ENCODE peak calls at places on chromosomes 4 and X, in four cellular contexts. One of them, this sample, is unnamed.

GRCh38 chrX:42804524-42804923 is 26.6 kb upstream of the PPP1R2C start:
- DNase-seq in CD8-positive, alpha-beta memory T cell: no peak
- DNase-seq in CD4-positive, alpha-beta memory T cell: no peak
- DNase-seq in mesenchymal stem cell: no peak
- DNase-seq in this sample: no peak

GRCh38 chr4:36064147-36064546 is 180.2 kb downstream of the ARAP2 start:
- DNase-seq in CD8-positive, alpha-beta memory T cell: no peak
- DNase-seq in CD4-positive, alpha-beta memory T cell: no peak
- DNase-seq in mesenchymal stem cell: no peak
- DNase-seq in this sample: no peak

GRCh38 chrX:12330841-12331240 is 192.6 kb downstream of the FRMPD4 start:
- DNase-seq in CD8-positive, alpha-beta memory T cell: no peak
- DNase-seq in CD4-positive, alpha-beta memory T cell: no peak
- DNase-seq in mesenchymal stem cell: no peak
- DNase-seq in this sample: no peak

GRCh38 chr4:139030614-139031235 is 15.1 kb downstream of the NOCT start:
- DNase-seq in CD8-positive, alpha-beta memory T cell: peak; percentile 81
- DNase-seq in CD4-positive, alpha-beta memory T cell: peak; percentile 75
- DNase-seq in mesenchymal stem cell: peak; percentile 84
- DNase-seq in this sample: peak; percentile 62

GRCh38 chr4:151173751-151174325 is 74.4 kb downstream of the RPS3A start:
- DNase-seq in CD8-positive, alpha-beta memory T cell: no peak
- DNase-seq in CD4-positive, alpha-beta memory T cell: no peak
- DNase-seq in mesenchymal stem cell: peak; percentile 40
- DNase-seq in this sample: no peak

GRCh38 chr4:118337954-118338353 is 14.8 kb downstream of the PRSS12 start:
- DNase-seq in CD8-positive, alpha-beta memory T cell: no peak
- DNase-seq in CD4-positive, alpha-beta memory T cell: no peak
- DNase-seq in mesenchymal stem cell: no peak
- DNase-seq in this sample: no peak

GRCh38 chr4:139523076-139523475 is 32.9 kb downstream of the SETD7 start:
- DNase-seq in CD8-positive, alpha-beta memory T cell: no peak
- DNase-seq in CD4-positive, alpha-beta memory T cell: no peak
- DNase-seq in mesenchymal stem cell: no peak
- DNase-seq in this sample: no peak

GRCh38 chrX:16112428-16112827 is 10.9 kb upstream of the GRPR start:
- DNase-seq in CD8-positive, alpha-beta memory T cell: no peak
- DNase-seq in CD4-positive, alpha-beta memory T cell: no peak
- DNase-seq in mesenchymal stem cell: peak; percentile 0
- DNase-seq in this sample: no peak

GRCh38 chr4:88720749-88721428 is 23.3 kb upstream of the NAP1L5 start:
- DNase-seq in CD8-positive, alpha-beta memory T cell: no peak
- DNase-seq in CD4-positive, alpha-beta memory T cell: no peak
- DNase-seq in mesenchymal stem cell: no peak
- DNase-seq in this sample: no peak

GRCh38 chr4:79237836-79238235 is 88.0 kb downstream of the NAA11 start:
- DNase-seq in CD8-positive, alpha-beta memory T cell: no peak
- DNase-seq in CD4-positive, alpha-beta memory T cell: no peak
- DNase-seq in mesenchymal stem cell: no peak
- DNase-seq in this sample: no peak

GRCh38 chrX:56797966-56798711 is 69.1 kb downstream of the NBDY start:
- DNase-seq in CD8-positive, alpha-beta memory T cell: no peak
- DNase-seq in CD4-positive, alpha-beta memory T cell: no peak
- DNase-seq in mesenchymal stem cell: no peak
- DNase-seq in this sample: no peak

GRCh38 chrX:154374361-154375155 is at the start of gene FLNA:
- DNase-seq in CD8-positive, alpha-beta memory T cell: no peak
- DNase-seq in CD4-positive, alpha-beta memory T cell: no peak
- DNase-seq in mesenchymal stem cell: peak; percentile 14
- DNase-seq in this sample: no peak

GRCh38 chrX:148609766-148610698 is 109.6 kb downstream of the AFF2 start:
- DNase-seq in CD8-positive, alpha-beta memory T cell: no peak
- DNase-seq in CD4-positive, alpha-beta memory T cell: no peak
- DNase-seq in mesenchymal stem cell: no peak
- DNase-seq in this sample: no peak

GRCh38 chrX:41335590-41336331 is 1.8 kb downstream of the DDX3X start:
- DNase-seq in CD8-positive, alpha-beta memory T cell: no peak
- DNase-seq in CD4-positive, alpha-beta memory T cell: no peak
- DNase-seq in mesenchymal stem cell: no peak
- DNase-seq in this sample: peak; percentile 27

GRCh38 chrX:69523314-69523713 is 19.2 kb downstream of the NALF2 start:
- DNase-seq in CD8-positive, alpha-beta memory T cell: no peak
- DNase-seq in CD4-positive, alpha-beta memory T cell: no peak
- DNase-seq in mesenchymal stem cell: no peak
- DNase-seq in this sample: no peak

GRCh38 chr4:84159767-84160166 is 339.3 kb downstream of the NKX6-1 start:
- DNase-seq in CD8-positive, alpha-beta memory T cell: no peak
- DNase-seq in CD4-positive, alpha-beta memory T cell: no peak
- DNase-seq in mesenchymal stem cell: no peak
- DNase-seq in this sample: no peak

GRCh38 chrX:150688911-150689451 is 4.2 kb upstream of the MTMR1 start:
- DNase-seq in CD8-positive, alpha-beta memory T cell: no peak
- DNase-seq in CD4-positive, alpha-beta memory T cell: no peak
- DNase-seq in mesenchymal stem cell: peak; percentile 93
- DNase-seq in this sample: no peak

GRCh38 chr4:106194801-106195200 is 121.2 kb downstream of the TBCK start:
- DNase-seq in CD8-positive, alpha-beta memory T cell: no peak
- DNase-seq in CD4-positive, alpha-beta memory T cell: no peak
- DNase-seq in mesenchymal stem cell: peak; percentile 37
- DNase-seq in this sample: no peak

GRCh38 chrX:95903490-95903889 is 781.2 kb upstream of the DIAPH2 start:
- DNase-seq in CD8-positive, alpha-beta memory T cell: no peak
- DNase-seq in CD4-positive, alpha-beta memory T cell: no peak
- DNase-seq in mesenchymal stem cell: no peak
- DNase-seq in this sample: no peak

GRCh38 chr4:181261279-181261678 is 981.9 kb upstream of the TENM3 start:
- DNase-seq in CD8-positive, alpha-beta memory T cell: no peak
- DNase-seq in CD4-positive, alpha-beta memory T cell: no peak
- DNase-seq in mesenchymal stem cell: no peak
- DNase-seq in this sample: no peak

GRCh38 chrX:154717824-154718223 is 33.1 kb downstream of the GAB3 start:
- DNase-seq in CD8-positive, alpha-beta memory T cell: peak; percentile 55
- DNase-seq in CD4-positive, alpha-beta memory T cell: peak; percentile 33
- DNase-seq in mesenchymal stem cell: peak; percentile 92
- DNase-seq in this sample: peak; percentile 36

GRCh38 chr4:5638976-5639375 is 69.4 kb downstream of the EVC2 start:
- DNase-seq in CD8-positive, alpha-beta memory T cell: no peak
- DNase-seq in CD4-positive, alpha-beta memory T cell: no peak
- DNase-seq in mesenchymal stem cell: peak; percentile 63
- DNase-seq in this sample: no peak

GRCh38 chr4:87654487-87655044 is 4.5 kb downstream of the DMP1 start:
- DNase-seq in CD8-positive, alpha-beta memory T cell: no peak
- DNase-seq in CD4-positive, alpha-beta memory T cell: no peak
- DNase-seq in mesenchymal stem cell: no peak
- DNase-seq in this sample: no peak

GRCh38 chr4:6221851-6222760 is 21.8 kb upstream of the JAKMIP1 start:
- DNase-seq in CD8-positive, alpha-beta memory T cell: peak; percentile 57
- DNase-seq in CD4-positive, alpha-beta memory T cell: peak; percentile 11
- DNase-seq in mesenchymal stem cell: no peak
- DNase-seq in this sample: no peak

GRCh38 chr4:32569844-32570243 is 1849.7 kb downstream of the PCDH7 start:
- DNase-seq in CD8-positive, alpha-beta memory T cell: no peak
- DNase-seq in CD4-positive, alpha-beta memory T cell: no peak
- DNase-seq in mesenchymal stem cell: no peak
- DNase-seq in this sample: no peak

GRCh38 chr4:73844352-73844751 is 7.9 kb downstream of the CXCL6 start:
- DNase-seq in CD8-positive, alpha-beta memory T cell: no peak
- DNase-seq in CD4-positive, alpha-beta memory T cell: no peak
- DNase-seq in mesenchymal stem cell: no peak
- DNase-seq in this sample: no peak

GRCh38 chr4:101790521-101791188 is at the start of gene BANK1:
- DNase-seq in CD8-positive, alpha-beta memory T cell: peak; percentile 53
- DNase-seq in CD4-positive, alpha-beta memory T cell: peak; percentile 26
- DNase-seq in mesenchymal stem cell: peak; percentile 65
- DNase-seq in this sample: peak; percentile 15

GRCh38 chr4:42442601-42443000 is 45.3 kb downstream of the SHISA3 start:
- DNase-seq in CD8-positive, alpha-beta memory T cell: no peak
- DNase-seq in CD4-positive, alpha-beta memory T cell: no peak
- DNase-seq in mesenchymal stem cell: no peak
- DNase-seq in this sample: no peak

GRCh38 chr4:112130903-112131302 is 14.4 kb upstream of the FAM241A start:
- DNase-seq in CD8-positive, alpha-beta memory T cell: no peak
- DNase-seq in CD4-positive, alpha-beta memory T cell: no peak
- DNase-seq in mesenchymal stem cell: no peak
- DNase-seq in this sample: no peak

GRCh38 chrX:40299028-40299479 is 201.3 kb upstream of the BCOR start:
- DNase-seq in CD8-positive, alpha-beta memory T cell: no peak
- DNase-seq in CD4-positive, alpha-beta memory T cell: no peak
- DNase-seq in mesenchymal stem cell: peak; percentile 52
- DNase-seq in this sample: no peak

GRCh38 chr4:140103676-140104075 is 50.3 kb downstream of the MAML3 start:
- DNase-seq in CD8-positive, alpha-beta memory T cell: peak; percentile 54
- DNase-seq in CD4-positive, alpha-beta memory T cell: peak; percentile 32
- DNase-seq in mesenchymal stem cell: peak; percentile 22
- DNase-seq in this sample: no peak

GRCh38 chr4:174635732-174636131 is 113.4 kb upstream of the HPGD start:
- DNase-seq in CD8-positive, alpha-beta memory T cell: no peak
- DNase-seq in CD4-positive, alpha-beta memory T cell: no peak
- DNase-seq in mesenchymal stem cell: no peak
- DNase-seq in this sample: no peak

GRCh38 chr4:25770844-25771243 is 91.9 kb downstream of the SEL1L3 start:
- DNase-seq in CD8-positive, alpha-beta memory T cell: no peak
- DNase-seq in CD4-positive, alpha-beta memory T cell: no peak
- DNase-seq in mesenchymal stem cell: no peak
- DNase-seq in this sample: no peak

GRCh38 chr4:40183615-40184411 is 13.0 kb upstream of the RHOH start:
- DNase-seq in CD8-positive, alpha-beta memory T cell: no peak
- DNase-seq in CD4-positive, alpha-beta memory T cell: no peak
- DNase-seq in mesenchymal stem cell: no peak
- DNase-seq in this sample: no peak

GRCh38 chr4:6658204-6658585 is 17.7 kb downstream of the MRFAP1 start:
- DNase-seq in CD8-positive, alpha-beta memory T cell: no peak
- DNase-seq in CD4-positive, alpha-beta memory T cell: no peak
- DNase-seq in mesenchymal stem cell: no peak
- DNase-seq in this sample: no peak

GRCh38 chr4:185359767-185360446 is 35.8 kb downstream of the LRP2BP start:
- DNase-seq in CD8-positive, alpha-beta memory T cell: no peak
- DNase-seq in CD4-positive, alpha-beta memory T cell: no peak
- DNase-seq in mesenchymal stem cell: peak; percentile 67
- DNase-seq in this sample: no peak

GRCh38 chrX:47413179-47413594 is 42.8 kb downstream of the ZNF157 start:
- DNase-seq in CD8-positive, alpha-beta memory T cell: no peak
- DNase-seq in CD4-positive, alpha-beta memory T cell: no peak
- DNase-seq in mesenchymal stem cell: no peak
- DNase-seq in this sample: no peak
- H3K9me3 ChIP-seq in CD8-positive, alpha-beta memory T cell: peaks cover 11% of the 10 kb centered on the region
- H3K9me3 ChIP-seq in CD4-positive, alpha-beta memory T cell: peaks cover 14% of the 10 kb centered on the region
- H3K9me3 ChIP-seq in mesenchymal stem cell: peaks cover 78% of the 10 kb centered on the region
- H3K9me3 ChIP-seq in this sample: peaks cover 4% of the 10 kb centered on the region

GRCh38 chr4:70182517-70183167 is 12.9 kb upstream of the ODAM start:
- DNase-seq in CD8-positive, alpha-beta memory T cell: no peak
- DNase-seq in CD4-positive, alpha-beta memory T cell: no peak
- DNase-seq in mesenchymal stem cell: no peak
- DNase-seq in this sample: no peak

GRCh38 chr4:70183940-70184246 is 11.6 kb upstream of the ODAM start:
- DNase-seq in CD8-positive, alpha-beta memory T cell: no peak
- DNase-seq in CD4-positive, alpha-beta memory T cell: no peak
- DNase-seq in mesenchymal stem cell: no peak
- DNase-seq in this sample: no peak

GRCh38 chr4:70190579-70190978 is 4.9 kb upstream of the ODAM start:
- DNase-seq in CD8-positive, alpha-beta memory T cell: no peak
- DNase-seq in CD4-positive, alpha-beta memory T cell: no peak
- DNase-seq in mesenchymal stem cell: no peak
- DNase-seq in this sample: no peak

GRCh38 chr4:70183168-70183939 is 12.2 kb upstream of the ODAM start:
- DNase-seq in CD8-positive, alpha-beta memory T cell: no peak
- DNase-seq in CD4-positive, alpha-beta memory T cell: peak; percentile 18
- DNase-seq in mesenchymal stem cell: peak; percentile 54
- DNase-seq in this sample: no peak

GRCh38 chr4:70187216-70187615 is 8.3 kb upstream of the ODAM start:
- DNase-seq in CD8-positive, alpha-beta memory T cell: no peak
- DNase-seq in CD4-positive, alpha-beta memory T cell: no peak
- DNase-seq in mesenchymal stem cell: no peak
- DNase-seq in this sample: no peak
- H3K4me1 ChIP-seq in CD8-positive, alpha-beta memory T cell: no peaks in the 10 kb centered on the region
- H3K4me1 ChIP-seq in CD4-positive, alpha-beta memory T cell: no peaks in the 10 kb centered on the region
- H3K4me1 ChIP-seq in mesenchymal stem cell: no peaks in the 10 kb centered on the region
- H3K4me1 ChIP-seq in this sample: no peaks in the 10 kb centered on the region

DNA sequence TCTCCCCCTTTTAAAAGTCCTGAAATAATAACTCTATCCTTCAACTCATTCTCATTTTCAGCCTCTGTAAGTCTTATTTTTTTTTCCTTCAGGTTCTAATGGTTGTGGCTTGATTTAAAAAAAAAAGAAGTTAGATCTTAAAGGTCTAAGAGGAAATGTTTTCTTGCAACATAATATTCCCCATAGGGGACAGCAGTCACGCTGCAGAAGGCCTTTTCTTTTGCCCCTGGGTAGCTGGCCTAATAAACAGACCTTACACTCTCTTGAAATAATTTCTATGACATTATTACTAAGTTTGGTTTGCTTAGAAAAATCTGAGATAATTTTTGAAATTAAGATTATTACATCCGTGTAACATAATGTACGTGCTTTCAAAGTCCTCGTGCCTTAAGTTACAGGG is 564.1 kb upstream of the SPANXN1 start:
- DNase-seq in CD8-positive, alpha-beta memory T cell: no peak
- DNase-seq in CD4-positive, alpha-beta memory T cell: no peak
- DNase-seq in mesenchymal stem cell: no peak
- DNase-seq in this sample: no peak
- H3K9me3 ChIP-seq in CD8-positive, alpha-beta memory T cell: no peaks in the 10 kb centered on the region
- H3K9me3 ChIP-seq in CD4-positive, alpha-beta memory T cell: no peaks in the 10 kb centered on the region
- H3K9me3 ChIP-seq in mesenchymal stem cell: no peaks in the 10 kb centered on the region
- H3K9me3 ChIP-seq in this sample: no peaks in the 10 kb centered on the region

GRCh38 chr4:41413670-41414069 is 124.3 kb upstream of the LIMCH1 start:
- DNase-seq in CD8-positive, alpha-beta memory T cell: no peak
- DNase-seq in CD4-positive, alpha-beta memory T cell: no peak
- DNase-seq in mesenchymal stem cell: peak; percentile 86
- DNase-seq in this sample: no peak
- H3K4me1 ChIP-seq in CD8-positive, alpha-beta memory T cell: no peaks in the 10 kb centered on the region
- H3K4me1 ChIP-seq in CD4-positive, alpha-beta memory T cell: no peaks in the 10 kb centered on the region
- H3K4me1 ChIP-seq in mesenchymal stem cell: peaks cover 3% of the 10 kb centered on the region
- H3K4me1 ChIP-seq in this sample: no peaks in the 10 kb centered on the region

GRCh38 chr4:30269850-30270249 is 450.3 kb upstream of the PCDH7 start:
- DNase-seq in CD8-positive, alpha-beta memory T cell: no peak
- DNase-seq in CD4-positive, alpha-beta memory T cell: no peak
- DNase-seq in mesenchymal stem cell: no peak
- DNase-seq in this sample: no peak
- H3K9me3 ChIP-seq in CD8-positive, alpha-beta memory T cell: no peaks in the 10 kb centered on the region
- H3K9me3 ChIP-seq in CD4-positive, alpha-beta memory T cell: no peaks in the 10 kb centered on the region
- H3K9me3 ChIP-seq in mesenchymal stem cell: peaks cover 9% of the 10 kb centered on the region
- H3K9me3 ChIP-seq in this sample: no peaks in the 10 kb centered on the region

DNA sequence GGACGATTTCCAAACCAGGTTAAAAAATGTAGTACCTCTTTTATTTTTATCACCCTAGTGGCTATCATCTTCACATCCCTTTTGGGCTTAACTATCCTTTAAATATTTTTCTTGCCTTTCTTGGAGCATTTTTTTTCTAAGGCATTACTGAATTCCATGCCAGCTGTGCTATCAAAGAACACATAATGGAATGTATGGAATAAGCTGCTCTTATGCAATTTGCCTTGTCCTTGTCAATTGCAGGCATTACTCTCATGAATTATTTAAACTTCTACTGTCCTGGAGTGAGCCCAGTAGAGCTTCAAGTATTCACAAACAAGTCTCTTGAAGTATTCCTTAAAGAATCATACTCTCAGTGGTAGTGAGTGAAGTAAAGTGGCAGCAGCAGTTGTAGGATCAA is 144.5 kb upstream of the IGFBP7 start:
- DNase-seq in CD8-positive, alpha-beta memory T cell: no peak
- DNase-seq in CD4-positive, alpha-beta memory T cell: no peak
- DNase-seq in mesenchymal stem cell: no peak
- DNase-seq in this sample: no peak
- H3K4me1 ChIP-seq in CD8-positive, alpha-beta memory T cell: no peaks in the 10 kb centered on the region
- H3K4me1 ChIP-seq in CD4-positive, alpha-beta memory T cell: no peaks in the 10 kb centered on the region
- H3K4me1 ChIP-seq in mesenchymal stem cell: no peaks in the 10 kb centered on the region
- H3K4me1 ChIP-seq in this sample: no peaks in the 10 kb centered on the region

This sample was measured in naive thymus-derived CD4-positive, alpha-beta T cell.